ENCODE peak calls at places on chromosomes 5 and 9, in five cellular contexts. V is iPS-NIHi11; U is effector memory CD4-positive, alpha-beta T cell; J is stimulated activated CD8-positive, alpha-beta memory T cell treated with anti-CD3 and anti-CD28 coated beads, Interleukin-2, amount 100 ng/mL, for 48 hours; S is GM12891. O is an unnamed sample.

GRCh38 chr5:135208555-135209494 is 174.8 kb upstream of the PITX1 start:
- DNase-seq in V (no peak), U (no peak), J (no peak), S (no peak), O (no peak)

GRCh38 chr9:13529321-13530104 is 250.0 kb upstream of the MPDZ start:
- DNase-seq in V (no peak), U (no peak), J (no peak), S (no peak), O (no peak)

GRCh38 chr9:7324031-7324654 is 475.4 kb downstream of the DMAC1 start:
- DNase-seq in V (no peak), U (no peak), J (no peak), S (no peak), O (no peak)

GRCh38 chr5:93583525-93583798 is 440 bp downstream of the NR2F1 start:
- DNase-seq in V (no peak), U (no peak), J (no peak), S (no peak), O (no peak)

GRCh38 chr5:14370386-14370785 is 211.2 kb upstream of the OTULINL start:
- DNase-seq in V (no peak), U (no peak), J (no peak), S (no peak), O (no peak)

GRCh38 chr9:124260769-124261603 is 3.2 kb downstream of the NEK6 start:
- DNase-seq in V (no peak), U (no peak), J (no peak), S (no peak), O (no peak)

GRCh38 chr5:151383011-151383410 is 35.7 kb upstream of the SLC36A2 start:
- DNase-seq in V (peak; percentile 34), U (no peak), J (no peak), S (no peak), O (no peak)

GRCh38 chr9:38162332-38162985 is 93.4 kb upstream of the SHB start:
- DNase-seq in V (no peak), U (no peak), J (no peak), S (no peak), O (no peak)

GRCh38 chr9:96777539-96777864 is 385 bp downstream of the ZNF510 start:
- DNase-seq in V (no peak), U (no peak), J (no peak), S (no peak), O (no peak)

GRCh38 chr9:135488527-135488926 is 8.9 kb downstream of the PPP1R26 start:
- DNase-seq in V (no peak), U (no peak), J (no peak), S (no peak), O (no peak)

GRCh38 chr9:87500491-87500890 is 2.8 kb downstream of the DAPK1 start:
- DNase-seq in V (no peak), U (no peak), J (no peak), S (no peak), O (no peak)

GRCh38 chr9:132351404-132352050 is 3.3 kb downstream of the SETX start:
- DNase-seq in V (no peak), U (no peak), J (no peak), S (no peak), O (no peak)

GRCh38 chr5:129410488-129410887 is 49.6 kb upstream of the ADAMTS19 start:
- DNase-seq in V (peak; percentile 34), U (no peak), J (no peak), S (no peak), O (no peak)

GRCh38 chr5:8050616-8051015 is 181.7 kb downstream of the MTRR start:
- DNase-seq in V (no peak), U (no peak), J (no peak), S (no peak), O (no peak)

GRCh38 chr5:168308976-168309598 is 17.6 kb downstream of the WWC1 start:
- DNase-seq in V (no peak), U (no peak), J (no peak), S (no peak), O (no peak)

GRCh38 chr5:179180061-179180460 is 119.9 kb downstream of the ZNF354C start:
- DNase-seq in V (no peak), U (no peak), J (no peak), S (no peak), O (no peak)

GRCh38 chr5:77743181-77743580 is 33.0 kb downstream of the TBCA start:
- DNase-seq in V (no peak), U (no peak), J (no peak), S (no peak), O (no peak)

GRCh38 chr5:73418244-73418691 is 30.3 kb downstream of the FOXD1 start:
- DNase-seq in V (no peak), U (no peak), J (no peak), S (no peak), O (no peak)

GRCh38 chr9:71079451-71079850 is 42.0 kb downstream of the TRPM3 start:
- DNase-seq in V (no peak), U (no peak), J (no peak), S (no peak), O (no peak)

GRCh38 chr5:95130951-95131350 is 153.9 kb downstream of the MCTP1 start:
- DNase-seq in V (no peak), U (no peak), J (no peak), S (no peak), O (no peak)

GRCh38 chr5:83145882-83146331 is 68.6 kb downstream of the XRCC4 start:
- DNase-seq in V (no peak), U (no peak), J (no peak), S (no peak), O (no peak)

GRCh38 chr9:17422994-17423680 is 155.7 kb upstream of the SH3GL2 start:
- DNase-seq in V (no peak), U (no peak), J (no peak), S (no peak), O (no peak)

GRCh38 chr9:112059145-112059979 is 115.7 kb downstream of the SUSD1 start:
- DNase-seq in V (no peak), U (no peak), J (no peak), S (no peak), O (no peak)

GRCh38 chr5:177098103-177098771 is 11.5 kb downstream of the FGFR4 start:
- DNase-seq in V (no peak), U (no peak), J (no peak), S (no peak), O (no peak)

GRCh38 chr5:61582421-61582820 is 250.4 kb downstream of the ZSWIM6 start:
- DNase-seq in V (no peak), U (no peak), J (no peak), S (no peak), O (no peak)

GRCh38 chr5:172715931-172716682 is 54.9 kb downstream of the DUSP1 start:
- DNase-seq in V (no peak), U (no peak), J (no peak), S (no peak), O (no peak)

GRCh38 chr9:107222020-107222522 is 61.0 kb upstream of the RAD23B start:
- DNase-seq in V (no peak), U (no peak), J (no peak), S (no peak), O (no peak)